ENCODE peak calls at places on chromosomes 16 and 17, in six cellular contexts. O is adrenal gland; T is Calu3; K is endothelial cell of umbilical vein; Z is glomerular endothelial cell; L is stimulated activated CD8-positive, alpha-beta memory T cell treated with anti-CD3 and anti-CD28 coated beads, Interleukin-7, amount 100 ng/mL, for 24 hours. R is an unnamed sample.

GRCh38 chr17:16419929-16420271 is 4.5 kb downstream of the TRPV2 start:
- DNase-seq in T (peak), K (no peak), O (no peak), Z (no peak), L (no peak), R (no peak)

GRCh38 chr17:77734371-77735050 is 224.0 kb upstream of the TNRC6C start:
- DNase-seq in T (peak), K (peak), Z (no peak), O (peak), L (no peak), R (no peak)

GRCh38 chr16:72877374-72878028 is 170.4 kb downstream of the ZFHX3 start:
- DNase-seq in O (peak), T (peak), Z (peak), L (no peak), K (peak), R (no peak)

GRCh38 chr17:66764559-66764958 is 70.4 kb upstream of the CACNG5 start:
- DNase-seq in O (no peak), K (no peak), Z (no peak), T (no peak), L (no peak), R (no peak)

GRCh38 chr17:61132524-61133025 is 267.1 kb upstream of the TBX2 start:
- DNase-seq in O (no peak), Z (no peak), L (no peak), T (no peak), K (no peak), R (no peak)

GRCh38 chr16:31453255-31454204 is 5.8 kb upstream of the ARMC5 start:
- DNase-seq in Z (no peak), L (no peak), T (no peak), O (peak), K (no peak), R (no peak)

GRCh38 chr17:35640977-35641526 is 53.9 kb downstream of the AP2B1 start:
- DNase-seq in L (no peak), O (no peak), K (no peak), T (no peak), Z (no peak), R (no peak)

GRCh38 chr17:63881935-63882601 is at the start of gene GH2:
- DNase-seq in T (peak), K (peak), Z (no peak), O (peak), L (peak), R (no peak)

GRCh38 chr16:75695708-75696107 is 5.6 kb downstream of the DUXB start:
- DNase-seq in Z (no peak), K (no peak), T (no peak), O (no peak), L (no peak), R (no peak)

GRCh38 chr16:28534542-28535373 is 4.0 kb downstream of the NUPR1 start:
- DNase-seq in Z (no peak), L (no peak), O (peak), K (no peak), T (no peak), R (no peak)

GRCh38 chr17:34721326-34721725 is 141.9 kb downstream of the TMEM132E start:
- DNase-seq in O (no peak), L (no peak), K (no peak), Z (no peak), T (peak), R (no peak)

GRCh38 chr17:1882836-1883235 is 53.0 kb downstream of the RPA1 start:
- DNase-seq in O (no peak), K (peak), T (peak), Z (peak), L (no peak), R (no peak)

GRCh38 chr16:30474684-30475083 is 2.1 kb downstream of the ITGAL start:
- DNase-seq in T (no peak), L (no peak), K (no peak), O (no peak), Z (no peak), R (no peak)

GRCh38 chr16:46908540-46909372 is 24.6 kb downstream of the GPT2 start:
- DNase-seq in K (peak), T (peak), L (peak), O (peak), Z (peak), R (no peak)

GRCh38 chr16:31087481-31087880 is 1.3 kb downstream of the PRSS53 start:
- DNase-seq in K (no peak), Z (no peak), T (no peak), L (no peak), O (no peak), R (no peak)

GRCh38 chr16:15777533-15778203 is 79.2 kb downstream of the MYH11 start:
- DNase-seq in Z (no peak), L (no peak), O (no peak), T (peak), K (peak), R (no peak)

GRCh38 chr16:83138512-83138911 is 511.7 kb downstream of the CDH13 start:
- DNase-seq in O (no peak), K (no peak), Z (no peak), L (no peak), T (no peak), R (no peak)

GRCh38 chr17:35713069-35713728 is 18.2 kb upstream of the RASL10B start:
- DNase-seq in K (peak), Z (peak), T (no peak), L (no peak), O (peak), R (no peak)

GRCh38 chr17:17141860-17142552 is 64.1 kb downstream of the PLD6 start:
- DNase-seq in T (no peak), L (no peak), Z (no peak), K (peak), O (peak), R (no peak)

GRCh38 chr16:71930993-71931392 is 35.7 kb downstream of the IST1 start:
- DNase-seq in T (no peak), Z (no peak), K (no peak), L (no peak), O (no peak), R (no peak)

GRCh38 chr16:3718019-3718391 is 681 bp upstream of the TRAP1 start:
- DNase-seq in K (no peak), Z (no peak), T (no peak), L (no peak), O (no peak), R (no peak)

GRCh38 chr17:44375196-44376017 is 11.8 kb upstream of the FAM171A2 start:
- DNase-seq in L (no peak), K (no peak), Z (no peak), T (no peak), O (no peak), R (no peak)

GRCh38 chr17:43615330-43615729 is 46.4 kb downstream of the MEOX1 start:
- DNase-seq in T (no peak), O (no peak), Z (no peak), K (no peak), L (no peak), R (no peak)

GRCh38 chr17:16456770-16457316 is 35.1 kb downstream of the LRRC75A start:
- DNase-seq in K (no peak), O (no peak), Z (no peak), T (no peak), L (no peak), R (no peak)

GRCh38 chr17:78257810-78258322 is 26.4 kb downstream of the TMEM235 start:
- DNase-seq in Z (no peak), L (no peak), T (peak), K (peak), O (no peak), R (no peak)

GRCh38 chr17:81859906-81860755 is at the start of gene P4HB:
- DNase-seq in K (peak), Z (no peak), L (peak), O (no peak), T (peak), R (peak)

GRCh38 chr17:79943354-79944241 is 92.1 kb downstream of the TBC1D16 start:
- DNase-seq in L (no peak), O (no peak), T (no peak), Z (no peak), K (no peak), R (no peak)

GRCh38 chr16:3776316-3776715 is 59.0 kb upstream of the TRAP1 start:
- DNase-seq in Z (no peak), K (no peak), T (no peak), O (peak), L (no peak), R (no peak)

GRCh38 chr16:28826141-28826540 is 3.3 kb downstream of the ATXN2L start:
- DNase-seq in T (no peak), L (no peak), Z (no peak), K (no peak), O (no peak), R (no peak)

GRCh38 chr16:87233928-87234327 is 83.3 kb downstream of the C16orf95 start:
- DNase-seq in K (peak), L (no peak), T (peak), Z (no peak), O (no peak), R (no peak)

GRCh38 chr17:34314279-34314678 is 5.0 kb upstream of the CCL8 start:
- DNase-seq in T (no peak), K (peak), Z (no peak), O (peak), L (no peak), R (no peak)

GRCh38 chr16:49281843-49282642 is 405 bp upstream of the CBLN1 start:
- DNase-seq in Z (no peak), T (no peak), O (peak), K (peak), L (peak), R (peak)

GRCh38 chr16:30561212-30561816 is 3.1 kb upstream of the ZNF764 start:
- DNase-seq in L (no peak), O (no peak), T (peak), Z (no peak), K (peak), R (no peak)

R was measured in activated CD8-positive, alpha-beta memory T cell treated with anti-CD3 and anti-CD28 coated beads for 48 hours.